ENCODE peak calls at places on chromosomes 11 and 22, in four cellular contexts. One of them, this sample, is unnamed.

GRCh38 chr22:27810566-27810965 is 9.0 kb upstream of the MN1 start:
- DNase-seq in mammary epithelial cell: no peak
- DNase-seq in brain pericyte: no peak
- DNase-seq in HuH-7: no peak
- DNase-seq in this sample: no peak

GRCh38 chr11:61333638-61334433 is 808 bp downstream of the TKFC start:
- DNase-seq in brain pericyte: no peak
- DNase-seq in HuH-7: no peak
- DNase-seq in mammary epithelial cell: no peak
- DNase-seq in this sample: no peak

GRCh38 chr22:45574069-45574703 is 71.5 kb downstream of the FBLN1 start:
- DNase-seq in brain pericyte: no peak
- DNase-seq in mammary epithelial cell: no peak
- DNase-seq in HuH-7: no peak
- DNase-seq in this sample: no peak

GRCh38 chr11:14362613-14363012 is 3.6 kb upstream of the RRAS2 start:
- DNase-seq in brain pericyte: no peak
- DNase-seq in HuH-7: no peak
- DNase-seq in mammary epithelial cell: no peak
- DNase-seq in this sample: no peak

GRCh38 chr22:28021998-28022660 is 103.1 kb upstream of the PITPNB start:
- DNase-seq in HuH-7: no peak
- DNase-seq in brain pericyte: no peak
- DNase-seq in mammary epithelial cell: no peak
- DNase-seq in this sample: no peak

GRCh38 chr11:27315816-27316215 is 47.2 kb downstream of the CCDC34 start:
- DNase-seq in brain pericyte: no peak
- DNase-seq in HuH-7: no peak
- DNase-seq in mammary epithelial cell: no peak
- DNase-seq in this sample: no peak

GRCh38 chr11:110373061-110373702 is 56.6 kb upstream of the FDX1 start:
- DNase-seq in mammary epithelial cell: peak
- DNase-seq in HuH-7: no peak
- DNase-seq in brain pericyte: no peak
- DNase-seq in this sample: peak

GRCh38 chr11:119055901-119056300 is 1.1 kb downstream of the HYOU1 start:
- DNase-seq in mammary epithelial cell: peak
- DNase-seq in HuH-7: peak
- DNase-seq in brain pericyte: no peak
- DNase-seq in this sample: peak

GRCh38 chr22:40332319-40332781 is 13.9 kb upstream of the ADSL start:
- DNase-seq in mammary epithelial cell: no peak
- DNase-seq in brain pericyte: no peak
- DNase-seq in HuH-7: no peak
- DNase-seq in this sample: no peak

This sample was measured in foreskin keratinocyte.